ENCODE peak calls at places on chromosome 14, in nine cellular contexts. Y is CD4-positive, CD25-positive, alpha-beta regulatory T cell; D is AG10803; C is NAMALWA; H is GM23338; M is SHP77; B is EH; R is LNCaP clone FGC; O is sciatic nerve. S is an unnamed sample.

GRCh38 chr14:71050227-71050823 is 143.1 kb downstream of the PCNX1 start:
- DNase-seq in Y (no peak), D (peak), C (peak), H (peak), M (no peak), B (peak), R (no peak), O (no peak), S (peak)

GRCh38 chr14:89379891-89380820 is 36.9 kb downstream of the FOXN3 start:
- DNase-seq in Y (no peak), D (no peak), C (no peak), H (no peak), M (no peak), B (no peak), R (no peak), O (peak), S (no peak)

GRCh38 chr14:62957562-62957961 is 87.7 kb downstream of the KCNH5 start:
- DNase-seq in Y (no peak), D (peak), C (no peak), H (no peak), M (no peak), B (peak), R (no peak), O (no peak), S (peak)

GRCh38 chr14:61556455-61556854 is 138.9 kb upstream of the HIF1A start:
- DNase-seq in Y (no peak), D (no peak), C (no peak), H (no peak), M (no peak), B (no peak), R (no peak), O (no peak), S (no peak)

GRCh38 chr14:94173885-94174621 is at the start of gene PPP4R4:
- DNase-seq in Y (peak), D (peak), C (peak), H (peak), M (peak), B (peak), R (peak), O (peak), S (peak)

GRCh38 chr14:95523051-95523817 is 6.8 kb upstream of the SYNE3 start:
- DNase-seq in Y (no peak), D (peak), C (no peak), H (no peak), M (no peak), B (peak), R (no peak), O (no peak), S (no peak)

GRCh38 chr14:70186826-70187483 is 1.8 kb downstream of the SLC8A3 start:
- DNase-seq in Y (no peak), D (peak), C (no peak), H (peak), M (peak), B (peak), R (no peak), O (no peak), S (peak)

GRCh38 chr14:77809011-77809410 is 9.1 kb downstream of the ADCK1 start:
- DNase-seq in Y (no peak), D (no peak), C (no peak), H (no peak), M (no peak), B (no peak), R (no peak), O (no peak), S (no peak)

GRCh38 chr14:72023128-72024042 is 91.2 kb downstream of the RGS6 start:
- DNase-seq in Y (no peak), D (no peak), C (no peak), H (peak), M (no peak), B (peak), R (no peak), O (no peak), S (peak)

GRCh38 chr14:75234173-75234855 is 44.3 kb upstream of the FOS start:
- DNase-seq in Y (no peak), D (peak), C (no peak), H (no peak), M (no peak), B (peak), R (no peak), O (no peak), S (peak)

GRCh38 chr14:69260979-69261605 is 1.1 kb downstream of the GALNT16 start:
- DNase-seq in Y (no peak), D (no peak), C (peak), H (peak), M (no peak), B (no peak), R (no peak), O (peak), S (no peak)